ENCODE peak calls at places on chromosomes 16 and 17, in nine cellular contexts. F, O, K, R, P, Y, W, J and X are unnamed samples.

GRCh38 chr17:1515640-1516402 is 591 bp downstream of the INPP5K start:
- DNase-seq in O (no peak), K (peak), R (peak), W (peak), Y (peak), F (peak), P (peak), J (peak), X (peak)

GRCh38 chr17:5138616-5139453 is 23.0 kb downstream of the USP6 start:
- DNase-seq in O (no peak), R (no peak), W (no peak), J (no peak), P (no peak), Y (no peak), F (no peak), K (no peak), X (no peak)

GRCh38 chr17:36148559-36149295 is 27.7 kb downstream of the TBC1D3B start:
- DNase-seq in O (peak), K (peak), R (peak), J (peak), P (peak), F (peak), W (peak), Y (peak), X (peak)

GRCh38 chr17:82391496-82392066 is 20.0 kb downstream of the UTS2R start:
- DNase-seq in R (no peak), W (no peak), P (no peak), K (no peak), Y (no peak), O (no peak), J (no peak), F (no peak), X (no peak)

GRCh38 chr17:29283496-29283895 is 10.5 kb downstream of the NUFIP2 start:
- DNase-seq in F (no peak), O (no peak), W (no peak), Y (no peak), P (no peak), R (no peak), J (no peak), K (no peak), X (no peak)

GRCh38 chr16:26672206-26672605 is 394.5 kb upstream of the C16orf82 start:
- DNase-seq in O (no peak), P (no peak), R (no peak), F (peak), W (no peak), Y (no peak), J (no peak), K (no peak), X (no peak)

GRCh38 chr16:57669476-57670162 is 1.5 kb downstream of the ADGRG3 start:
- DNase-seq in K (no peak), P (no peak), Y (no peak), R (no peak), O (no peak), J (no peak), F (no peak), W (no peak), X (no peak)

GRCh38 chr16:83682858-83683235 is 124.9 kb upstream of the HSBP1 start:
- DNase-seq in F (no peak), W (no peak), K (no peak), P (no peak), J (no peak), O (no peak), R (no peak), Y (no peak), X (no peak)